ENCODE peak calls at places on chromosomes 16 and 17, in seven cellular contexts. K, N, R, Z, P, G and O are unnamed samples.

GRCh38 chr16:9647981-9648701 is 534.1 kb downstream of the GRIN2A start:
- DNase-seq in K (no peak), N (no peak), R (no peak), Z (no peak), P (no peak), G (no peak), O (no peak)

GRCh38 chr17:76472726-76473125 is 5.3 kb downstream of the AANAT start:
- DNase-seq in K (peak), N (no peak), R (no peak), Z (no peak), P (no peak), G (no peak), O (no peak)

GRCh38 chr17:79205688-79206205 is 131.1 kb downstream of the ENGASE start:
- DNase-seq in K (no peak), N (no peak), R (no peak), Z (no peak), P (no peak), G (no peak), O (no peak)

GRCh38 chr17:7586673-7587419 is 3.0 kb downstream of the SOX15 start:
- DNase-seq in K (peak), N (no peak), R (no peak), Z (no peak), P (no peak), G (no peak), O (no peak)

GRCh38 chr16:50372611-50373344 is 4.0 kb upstream of the BRD7 start:
- DNase-seq in K (no peak), N (no peak), R (no peak), Z (no peak), P (no peak), G (no peak), O (peak)

GRCh38 chr17:40453881-40454630 is 10.8 kb downstream of the IGFBP4 start:
- DNase-seq in K (no peak), N (no peak), R (no peak), Z (no peak), P (no peak), G (no peak), O (no peak)

GRCh38 chr17:63946440-63947363 is 14.6 kb upstream of the CD79B start:
- DNase-seq in K (no peak), N (peak), R (peak), Z (peak), P (peak), G (peak), O (no peak)

GRCh38 chr17:77392376-77393273 is 251.9 kb downstream of the SEC14L1 start:
- DNase-seq in K (peak), N (no peak), R (no peak), Z (no peak), P (no peak), G (peak), O (peak)

GRCh38 chr17:20944014-20944905 is 98.6 kb downstream of the USP22 start:
- DNase-seq in K (no peak), N (peak), R (peak), Z (no peak), P (no peak), G (no peak), O (no peak)

GRCh38 chr17:29176500-29177351 is 3.5 kb downstream of the MYO18A start:
- DNase-seq in K (peak), N (peak), R (peak), Z (peak), P (no peak), G (peak), O (peak)

GRCh38 chr17:63984651-63985386 is 12.1 kb upstream of the SCN4A start:
- DNase-seq in K (peak), N (no peak), R (no peak), Z (peak), P (peak), G (no peak), O (peak)

GRCh38 chr17:2057714-2058520 is 3.0 kb downstream of the HIC1 start:
- DNase-seq in K (peak), N (peak), R (no peak), Z (no peak), P (no peak), G (peak), O (no peak)

GRCh38 chr17:9230346-9230745 is 209.0 kb downstream of the NTN1 start:
- DNase-seq in K (no peak), N (no peak), R (no peak), Z (no peak), P (no peak), G (no peak), O (peak)

GRCh38 chr17:45895969-45896793 is 1.8 kb downstream of the MAPT start:
- DNase-seq in K (no peak), N (no peak), R (no peak), Z (no peak), P (no peak), G (peak), O (no peak)

GRCh38 chr17:76426853-76427252 is 26.1 kb downstream of the UBE2O start:
- DNase-seq in K (no peak), N (no peak), R (no peak), Z (no peak), P (no peak), G (no peak), O (no peak)

GRCh38 chr16:82584553-82585152 is 42.1 kb upstream of the CDH13 start:
- DNase-seq in K (no peak), N (no peak), R (no peak), Z (no peak), P (no peak), G (no peak), O (no peak)